ENCODE peak calls at places on chromosomes 11 and 22, in ten cellular contexts. Z is GM12864, O is M059J, Q is amniotic stem cell, K is cardiac fibroblast, X is astrocyte of the spinal cord, P is dermis blood vessel endothelial cell, D is NCI-H1105 treated with DMSO at 0.1 percent for 48 hours, F is AG04450, J is NCI-H460. S is an unnamed sample.
A peak's percentile ranks its signal among the peaks of the same experiment; 100 is the strongest.

GRCh38 chr22:28441720-28442263 is 237.8 kb downstream of the TTC28 start:
- DNase-seq in Z (no peak), O (peak; percentile 42), Q (no peak), K (no peak), X (peak; percentile 60), P (peak; percentile 6), D (no peak), F (no peak), J (no peak), S (no peak)

GRCh38 chr22:37797874-37798500 is 9.7 kb upstream of the GCAT start:
- DNase-seq in Z (no peak), O (no peak), Q (no peak), K (no peak), X (no peak), P (no peak), D (no peak), F (no peak), J (no peak), S (no peak)

GRCh38 chr22:20228939-20229272 is 39.2 kb downstream of the RTN4R start:
- DNase-seq in Z (no peak), O (no peak), Q (no peak), K (no peak), X (no peak), P (no peak), D (no peak), F (no peak), J (no peak), S (no peak)

GRCh38 chr11:33403344-33403743 is 146.2 kb downstream of the HIPK3 start:
- DNase-seq in Z (no peak), O (no peak), Q (no peak), K (no peak), X (no peak), P (no peak), D (no peak), F (no peak), J (no peak), S (no peak)

GRCh38 chr22:44005524-44005923 is 18.6 kb upstream of the PARVB start:
- DNase-seq in Z (no peak), O (no peak), Q (no peak), K (no peak), X (no peak), P (no peak), D (no peak), F (no peak), J (no peak), S (no peak)

GRCh38 chr11:6455070-6455469 is 14.3 kb upstream of the HPX start:
- DNase-seq in Z (no peak), O (no peak), Q (no peak), K (no peak), X (no peak), P (no peak), D (peak; percentile 69), F (no peak), J (no peak), S (no peak)

GRCh38 chr11:125572916-125573315 is 3.6 kb downstream of the EI24 start:
- DNase-seq in Z (no peak), O (no peak), Q (no peak), K (no peak), X (no peak), P (no peak), D (no peak), F (no peak), J (no peak), S (no peak)

GRCh38 chr22:32546480-32546879 is 71.9 kb downstream of the FBXO7 start:
- DNase-seq in Z (no peak), O (peak; percentile 56), Q (no peak), K (no peak), X (no peak), P (no peak), D (no peak), F (no peak), J (no peak), S (no peak)

GRCh38 chr11:130650456-130651068 is 202.1 kb downstream of the ADAMTS15 start:
- DNase-seq in Z (no peak), O (no peak), Q (no peak), K (no peak), X (no peak), P (no peak), D (no peak), F (no peak), J (no peak), S (peak; percentile 59)

GRCh38 chr11:78341841-78342240 is 75.8 kb downstream of the GAB2 start:
- DNase-seq in Z (no peak), O (no peak), Q (no peak), K (no peak), X (no peak), P (no peak), D (no peak), F (no peak), J (no peak), S (no peak)

GRCh38 chr22:30212363-30212995 is 34.1 kb downstream of the LIF start:
- DNase-seq in Z (no peak), O (peak; percentile 96), Q (peak; percentile 12), K (peak; percentile 99), X (peak; percentile 94), P (peak; percentile 60), D (no peak), F (peak; percentile 70), J (peak; percentile 90), S (peak; percentile 95)

GRCh38 chr11:118132385-118133151 is 20.1 kb downstream of the SCN4B start:
- DNase-seq in Z (no peak), O (no peak), Q (no peak), K (no peak), X (no peak), P (no peak), D (no peak), F (no peak), J (no peak), S (no peak)

GRCh38 chr11:19437760-19438159 is 197.0 kb upstream of the E2F8 start:
- DNase-seq in Z (no peak), O (peak; percentile 92), Q (peak; percentile 41), K (peak; percentile 90), X (peak; percentile 82), P (peak; percentile 75), D (no peak), F (peak; percentile 55), J (peak; percentile 20), S (peak; percentile 89)

GRCh38 chr22:49488943-49489342 is 338.7 kb downstream of the BRD1 start:
- DNase-seq in Z (no peak), O (no peak), Q (no peak), K (no peak), X (no peak), P (no peak), D (no peak), F (no peak), J (no peak), S (no peak)

GRCh38 chr11:64753019-64753379 is 6.8 kb downstream of the PYGM start:
- DNase-seq in Z (no peak), O (no peak), Q (no peak), K (no peak), X (no peak), P (no peak), D (no peak), F (no peak), J (no peak), S (no peak)

GRCh38 chr11:68354181-68354872 is 41.9 kb downstream of the LRP5 start:
- DNase-seq in Z (no peak), O (peak; percentile 96), Q (peak; percentile 83), K (peak; percentile 78), X (peak; percentile 93), P (peak; percentile 86), D (no peak), F (peak; percentile 85), J (peak; percentile 40), S (peak; percentile 89)

GRCh38 chr11:29734287-29734686 is 282.5 kb downstream of the KCNA4 start:
- DNase-seq in Z (no peak), O (no peak), Q (no peak), K (peak; percentile 29), X (no peak), P (no peak), D (no peak), F (no peak), J (no peak), S (no peak)

GRCh38 chr11:105641433-105641832 is 31.6 kb downstream of the GRIA4 start:
- DNase-seq in Z (no peak), O (no peak), Q (no peak), K (no peak), X (no peak), P (no peak), D (no peak), F (no peak), J (no peak), S (peak; percentile 17)

GRCh38 chr22:42287174-42287890 is 16.9 kb upstream of the TCF20 start:
- DNase-seq in Z (no peak), O (no peak), Q (no peak), K (no peak), X (no peak), P (no peak), D (no peak), F (no peak), J (no peak), S (no peak)

GRCh38 chr22:22709719-22710445 is 65.5 kb downstream of the GGTLC2 start:
- DNase-seq in Z (no peak), O (no peak), Q (no peak), K (no peak), X (no peak), P (peak; percentile 15), D (no peak), F (no peak), J (no peak), S (no peak)

GRCh38 chr11:3095712-3096361 is 38.6 kb upstream of the CARS1 start:
- DNase-seq in Z (no peak), O (peak; percentile 92), Q (peak; percentile 89), K (peak; percentile 89), X (peak; percentile 80), P (peak; percentile 95), D (no peak), F (peak; percentile 51), J (no peak), S (peak; percentile 91)

GRCh38 chr11:2466869-2467694 is 22.3 kb downstream of the KCNQ1 start:
- DNase-seq in Z (no peak), O (no peak), Q (no peak), K (no peak), X (no peak), P (no peak), D (no peak), F (no peak), J (no peak), S (no peak)

GRCh38 chr11:30990625-30991348 is 378.8 kb downstream of the DCDC1 start:
- DNase-seq in Z (no peak), O (no peak), Q (no peak), K (no peak), X (no peak), P (no peak), D (no peak), F (no peak), J (no peak), S (no peak)

GRCh38 chr22:38246046-38246658 is 26.7 kb downstream of the TMEM184B start:
- DNase-seq in Z (no peak), O (no peak), Q (no peak), K (no peak), X (no peak), P (no peak), D (no peak), F (no peak), J (no peak), S (no peak)

GRCh38 chr11:105878510-105878909 is 143.5 kb downstream of the MSANTD4 start:
- DNase-seq in Z (no peak), O (peak; percentile 9), Q (no peak), K (no peak), X (no peak), P (no peak), D (no peak), F (no peak), J (no peak), S (no peak)

GRCh38 chr22:35739076-35739475 is 21.4 kb downstream of the APOL5 start:
- DNase-seq in Z (no peak), O (no peak), Q (no peak), K (no peak), X (no peak), P (no peak), D (no peak), F (no peak), J (no peak), S (no peak)

GRCh38 chr22:31695423-31695822 is 33.4 kb upstream of the PISD start:
- DNase-seq in Z (no peak), O (peak; percentile 14), Q (no peak), K (no peak), X (no peak), P (peak; percentile 23), D (no peak), F (no peak), J (no peak), S (no peak)

GRCh38 chr22:44366372-44367310 is 53.9 kb upstream of the SHISAL1 start:
- DNase-seq in Z (no peak), O (peak; percentile 14), Q (no peak), K (no peak), X (no peak), P (peak; percentile 42), D (no peak), F (no peak), J (no peak), S (peak; percentile 20)